ENCODE peak calls at places on chromosomes 16 and 17, in four cellular contexts. X is IMR-90, F is mesendoderm, I is H1. H is an unnamed sample.

GRCh38 chr17:1511756-1512321 is 4.6 kb downstream of the INPP5K start:
- DNase-seq in X (no peak), F (no peak), I (no peak), H (no peak)

GRCh38 chr17:66677201-66677981 is 157.5 kb upstream of the CACNG5 start:
- DNase-seq in X (peak; percentile 94), F (no peak), I (no peak), H (peak; percentile 22)

GRCh38 chr16:59260892-59261291 is 526.8 kb upstream of the GOT2 start:
- DNase-seq in X (no peak), F (no peak), I (no peak), H (no peak)

GRCh38 chr17:65542595-65542994 is 18.9 kb downstream of the AXIN2 start:
- DNase-seq in X (no peak), F (no peak), I (no peak), H (no peak)

GRCh38 chr17:72622661-72623433 is 469.6 kb downstream of the SLC39A11 start:
- DNase-seq in X (no peak), F (no peak), I (no peak), H (no peak)

GRCh38 chr17:10698116-10698818 is 873 bp downstream of the ADPRM start:
- DNase-seq in X (peak; percentile 10), F (peak; percentile 7), I (no peak), H (no peak)

GRCh38 chr17:81101614-81102306 is 63.5 kb upstream of the PVALEF start:
- DNase-seq in X (peak; percentile 71), F (peak; percentile 89), I (peak; percentile 81), H (peak; percentile 98)

GRCh38 chr17:49616086-49616485 is 40.4 kb downstream of the NXPH3 start:
- DNase-seq in X (no peak), F (peak; percentile 25), I (no peak), H (no peak)

GRCh38 chr17:50234581-50234980 is 33.1 kb upstream of the COL1A1 start:
- DNase-seq in X (no peak), F (no peak), I (no peak), H (no peak)

GRCh38 chr16:86199871-86200700 is 301.1 kb downstream of the IRF8 start:
- DNase-seq in X (peak; percentile 94), F (no peak), I (no peak), H (no peak)

GRCh38 chr17:41796066-41796895 is 9.8 kb upstream of the JUP start:
- DNase-seq in X (no peak), F (no peak), I (no peak), H (no peak)

GRCh38 chr17:28910534-28910933 is 7.7 kb upstream of the DHRS13 start:
- DNase-seq in X (no peak), F (no peak), I (no peak), H (no peak)

GRCh38 chr17:33751702-33752065 is 458.6 kb upstream of the ASIC2 start:
- DNase-seq in X (no peak), F (peak; percentile 37), I (no peak), H (no peak)

GRCh38 chr17:73532441-73532901 is 111.8 kb downstream of the SDK2 start:
- DNase-seq in X (no peak), F (peak; percentile 97), I (no peak), H (no peak)

GRCh38 chr17:3979276-3979583 is 15.0 kb upstream of the ATP2A3 start:
- DNase-seq in X (no peak), F (peak; percentile 30), I (no peak), H (no peak)

GRCh38 chr16:21128991-21129390 is 21.7 kb downstream of the DNAH3 start:
- DNase-seq in X (no peak), F (no peak), I (no peak), H (no peak)

GRCh38 chr17:75668489-75668888 is 1.4 kb downstream of the SAP30BP start:
- DNase-seq in X (no peak), F (no peak), I (no peak), H (no peak)

GRCh38 chr17:75670868-75671267 is 3.7 kb downstream of the SAP30BP start:
- DNase-seq in X (no peak), F (no peak), I (no peak), H (no peak)

GRCh38 chr17:75665981-75666380 is 973 bp downstream of the RECQL5 start:
- DNase-seq in X (no peak), F (no peak), I (no peak), H (no peak)

GRCh38 chr17:75666959-75667790 is at the start of the genes RECQL5 and SAP30BP:
- DNase-seq in X (peak; percentile 98), F (peak; percentile 99), I (peak; percentile 94), H (peak; percentile 99)

GRCh38 chr17:75667825-75668224 is 687 bp downstream of the SAP30BP start:
- DNase-seq in X (no peak), F (no peak), I (no peak), H (no peak)
- H4K5ac ChIP-seq in X (peak overlapping the region; percentile 87), F (no peak overlapping the region), I (no peak overlapping the region), H (no peak overlapping the region)

GRCh38 chr17:57948169-57948554 is 7.0 kb downstream of the CUEDC1 start:
- DNase-seq in X (no peak), F (no peak), I (no peak), H (no peak)
- H3K56ac ChIP-seq in X (peak overlapping the region; percentile 87), F (peak overlapping the region; percentile 11), I (no peak overlapping the region), H (no peak overlapping the region)

GRCh38 chr16:19589106-19589505 is 33.6 kb downstream of the VPS35L start:
- DNase-seq in X (no peak), F (no peak), I (no peak), H (no peak)

GRCh38 chr16:19588661-19589060 is 33.2 kb downstream of the VPS35L start:
- DNase-seq in X (no peak), F (no peak), I (no peak), H (no peak)

GRCh38 chr16:19595043-19595767 is 39.7 kb downstream of the VPS35L start:
- DNase-seq in X (peak; percentile 83), F (peak; percentile 78), I (no peak), H (no peak)

GRCh38 chr16:19589771-19590302 is 34.3 kb downstream of the VPS35L start:
- DNase-seq in X (peak; percentile 84), F (no peak), I (no peak), H (no peak)
- H3K9ac ChIP-seq in X (no peak overlapping the region), F (no peak overlapping the region), I (no peak overlapping the region), H (no peak overlapping the region)

DNA sequence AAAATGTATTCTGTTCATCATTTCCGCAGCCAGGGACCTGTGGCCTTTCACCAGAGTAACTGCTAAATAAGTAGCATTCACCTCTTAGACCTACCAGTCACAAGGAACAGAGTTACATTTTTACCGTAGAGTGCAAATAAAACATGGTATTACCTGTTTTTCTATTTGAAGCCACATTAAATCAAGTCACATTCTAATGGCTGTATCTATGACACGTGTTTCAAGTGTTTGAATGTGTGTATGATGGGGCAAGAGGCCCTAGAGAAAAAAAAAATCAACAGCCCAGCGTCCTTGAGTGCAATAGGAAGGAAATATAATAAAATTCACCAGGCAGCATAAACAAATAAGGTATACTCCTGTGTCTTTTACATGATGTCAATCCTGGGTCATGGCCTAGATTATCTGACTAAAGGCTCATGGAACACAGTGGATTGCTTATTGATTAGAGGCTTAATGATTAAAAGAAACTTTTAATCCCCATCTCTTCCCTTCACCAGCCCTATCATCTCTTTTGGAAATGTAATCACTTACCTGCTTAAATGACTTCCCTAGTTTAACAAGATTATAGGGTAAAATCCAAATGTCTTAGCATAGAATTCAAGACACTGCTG is 168.7 kb upstream of the CDH5 start:
- DNase-seq in X (no peak), F (no peak), I (no peak), H (no peak)
- H4K5ac ChIP-seq in X (no peak overlapping the region), F (no peak overlapping the region), I (no peak overlapping the region), H (no peak overlapping the region)

GRCh38 chr16:1156111-1156982 is 3.4 kb downstream of the CACNA1H start:
- DNase-seq in X (no peak), F (no peak), I (no peak), H (no peak)

GRCh38 chr16:1154291-1154886 is 1.5 kb downstream of the CACNA1H start:
- DNase-seq in X (no peak), F (no peak), I (no peak), H (no peak)

GRCh38 chr16:1154887-1155331 is 2.0 kb downstream of the CACNA1H start:
- DNase-seq in X (peak; percentile 41), F (no peak), I (no peak), H (no peak)

GRCh38 chr16:1156983-1157638 is 4.2 kb downstream of the CACNA1H start:
- DNase-seq in X (no peak), F (no peak), I (no peak), H (no peak)

GRCh38 chr16:1155353-1156110 is 2.6 kb downstream of the CACNA1H start:
- DNase-seq in X (no peak), F (no peak), I (no peak), H (no peak)
- H3K56ac ChIP-seq in X (no peak overlapping the region), F (no peak overlapping the region), I (no peak overlapping the region), H (no peak overlapping the region)

GRCh38 chr17:83079340-83079747 is at the start of gene METRNL:
- DNase-seq in X (peak; percentile 50), F (peak; percentile 45), I (no peak), H (peak; percentile 82)
- H3K9ac ChIP-seq in X (peak within 1 kb of the TSS; percentile 48), F (peak within 1 kb of the TSS; percentile 57), I (no peak within 1 kb of the TSS), H (no peak within 1 kb of the TSS)

H was measured in H9.